ENCODE peak calls at places on chromosomes 16 and 17, in six cellular contexts. One of them, this sample, is unnamed. For H3K9me3, the result is how much of the 10 kb centered on the place peaks cover.

GRCh38 chr17:362721-363120 is 10.1 kb upstream of the RPH3AL start:
- DNase-seq in breast epithelium: no peak
- DNase-seq in suprapubic skin: no peak
- DNase-seq in adrenal gland: no peak
- DNase-seq in stomach: no peak
- DNase-seq in Peyer's patch: no peak
- DNase-seq in this sample: no peak

GRCh38 chr16:51630051-51630450 is 479.0 kb upstream of the SALL1 start:
- DNase-seq in breast epithelium: no peak
- DNase-seq in suprapubic skin: no peak
- DNase-seq in adrenal gland: no peak
- DNase-seq in stomach: no peak
- DNase-seq in Peyer's patch: no peak
- DNase-seq in this sample: no peak

GRCh38 chr17:83057793-83058477 is 21.5 kb upstream of the METRNL start:
- DNase-seq in breast epithelium: peak
- DNase-seq in suprapubic skin: no peak
- DNase-seq in adrenal gland: peak
- DNase-seq in stomach: peak
- DNase-seq in Peyer's patch: peak
- DNase-seq in this sample: no peak

GRCh38 chr16:56419740-56420548 is 5.4 kb downstream of the AMFR start:
- DNase-seq in breast epithelium: no peak
- DNase-seq in suprapubic skin: no peak
- DNase-seq in adrenal gland: no peak
- DNase-seq in stomach: no peak
- DNase-seq in Peyer's patch: no peak
- DNase-seq in this sample: no peak

GRCh38 chr17:81142301-81143199 is 22.8 kb upstream of the PVALEF start:
- DNase-seq in breast epithelium: peak
- DNase-seq in suprapubic skin: no peak
- DNase-seq in adrenal gland: peak
- DNase-seq in stomach: peak
- DNase-seq in Peyer's patch: peak
- DNase-seq in this sample: no peak

GRCh38 chr17:3796822-3797170 is 4.2 kb downstream of the ITGAE start:
- DNase-seq in breast epithelium: no peak
- DNase-seq in suprapubic skin: peak
- DNase-seq in adrenal gland: no peak
- DNase-seq in stomach: no peak
- DNase-seq in Peyer's patch: peak
- DNase-seq in this sample: no peak

GRCh38 chr17:13598353-13599167 is 3.2 kb downstream of the HS3ST3A1 start:
- DNase-seq in breast epithelium: no peak
- DNase-seq in suprapubic skin: no peak
- DNase-seq in adrenal gland: no peak
- DNase-seq in stomach: no peak
- DNase-seq in Peyer's patch: no peak
- DNase-seq in this sample: no peak

GRCh38 chr17:42459983-42460300 is 1.3 kb downstream of the ATP6V0A1 start:
- DNase-seq in breast epithelium: no peak
- DNase-seq in suprapubic skin: no peak
- DNase-seq in adrenal gland: no peak
- DNase-seq in stomach: no peak
- DNase-seq in Peyer's patch: no peak
- DNase-seq in this sample: no peak

GRCh38 chr16:55494994-55495421 is 13.9 kb upstream of the LPCAT2 start:
- DNase-seq in breast epithelium: no peak
- DNase-seq in suprapubic skin: peak
- DNase-seq in adrenal gland: peak
- DNase-seq in stomach: peak
- DNase-seq in Peyer's patch: no peak
- DNase-seq in this sample: no peak

GRCh38 chr17:68344701-68345136 is 53.4 kb downstream of the ARSG start:
- DNase-seq in breast epithelium: no peak
- DNase-seq in suprapubic skin: no peak
- DNase-seq in adrenal gland: no peak
- DNase-seq in stomach: peak
- DNase-seq in Peyer's patch: peak
- DNase-seq in this sample: no peak

GRCh38 chr16:77211880-77212735 is 12.9 kb downstream of the SYCE1L start:
- DNase-seq in breast epithelium: peak
- DNase-seq in suprapubic skin: peak
- DNase-seq in adrenal gland: no peak
- DNase-seq in stomach: peak
- DNase-seq in Peyer's patch: peak
- DNase-seq in this sample: no peak

GRCh38 chr17:74711058-74711824 is 1.5 kb downstream of the CD300LF start:
- DNase-seq in breast epithelium: no peak
- DNase-seq in suprapubic skin: no peak
- DNase-seq in adrenal gland: no peak
- DNase-seq in stomach: no peak
- DNase-seq in Peyer's patch: no peak
- DNase-seq in this sample: no peak
- TF ChIP-seq POLR2A in breast epithelium: no peak
- TF ChIP-seq POLR2A in suprapubic skin: no peak
- TF ChIP-seq POLR2A in adrenal gland: no peak
- TF ChIP-seq POLR2A in stomach: no peak
- TF ChIP-seq POLR2A in Peyer's patch: no peak
- TF ChIP-seq POLR2A in this sample: no peak

DNA sequence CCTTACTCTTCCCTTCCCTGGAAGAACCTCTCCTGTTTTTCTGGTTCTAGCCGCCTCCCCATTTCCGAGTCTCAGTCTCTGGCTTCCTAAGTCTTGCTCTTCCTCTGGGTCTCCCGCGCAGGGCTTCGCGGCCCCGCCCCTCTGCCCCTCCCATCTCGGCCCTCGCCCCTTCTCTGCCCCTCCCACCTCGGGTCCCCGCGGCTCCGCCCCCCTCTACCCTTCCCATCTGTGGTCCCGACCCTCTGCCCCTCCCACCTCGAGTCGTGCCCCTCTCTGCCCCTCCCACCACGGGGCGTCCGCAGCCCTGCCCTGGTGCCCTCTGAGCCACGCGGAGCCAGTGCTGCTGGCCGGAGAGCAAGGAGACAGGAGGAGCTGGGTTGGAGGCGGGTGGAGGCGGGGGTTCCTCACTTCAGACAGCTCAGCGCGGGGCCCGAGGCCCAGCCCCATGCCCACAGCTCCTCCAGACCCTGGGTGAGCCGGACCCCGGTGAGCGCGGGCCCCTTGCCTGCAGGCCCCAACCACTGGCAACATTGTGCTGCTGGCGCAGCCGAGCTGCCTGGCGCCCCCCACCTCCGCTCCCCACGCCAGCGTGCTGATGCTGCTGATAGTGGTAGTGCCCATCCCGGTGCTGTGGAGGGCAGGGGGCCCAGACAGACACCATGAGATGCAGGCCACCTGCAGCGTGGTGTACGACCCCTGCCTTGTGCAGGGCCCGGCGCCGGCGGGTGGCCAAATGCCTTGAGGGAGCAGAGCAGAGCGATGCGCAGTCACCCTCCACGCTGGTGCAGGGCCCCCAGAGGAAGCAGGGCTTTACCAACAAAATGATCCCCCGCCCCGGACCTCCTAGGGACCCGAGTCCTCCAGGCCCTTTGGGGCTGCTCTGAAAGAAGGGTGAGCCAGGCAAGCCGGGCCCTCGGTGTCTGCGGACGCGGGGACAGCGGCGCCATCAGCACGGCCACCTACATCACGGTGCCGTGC is 2115.3 kb downstream of the TP53TG3F start:
- DNase-seq in breast epithelium: no peak
- DNase-seq in suprapubic skin: no peak
- DNase-seq in adrenal gland: peak
- DNase-seq in stomach: no peak
- DNase-seq in Peyer's patch: no peak
- DNase-seq in this sample: no peak
- H3K9me3 ChIP-seq in breast epithelium: under half
- H3K9me3 ChIP-seq in suprapubic skin: under half
- H3K9me3 ChIP-seq in adrenal gland: under half
- H3K9me3 ChIP-seq in stomach: half or more
- H3K9me3 ChIP-seq in Peyer's patch: under half
- H3K9me3 ChIP-seq in this sample: under half

DNA sequence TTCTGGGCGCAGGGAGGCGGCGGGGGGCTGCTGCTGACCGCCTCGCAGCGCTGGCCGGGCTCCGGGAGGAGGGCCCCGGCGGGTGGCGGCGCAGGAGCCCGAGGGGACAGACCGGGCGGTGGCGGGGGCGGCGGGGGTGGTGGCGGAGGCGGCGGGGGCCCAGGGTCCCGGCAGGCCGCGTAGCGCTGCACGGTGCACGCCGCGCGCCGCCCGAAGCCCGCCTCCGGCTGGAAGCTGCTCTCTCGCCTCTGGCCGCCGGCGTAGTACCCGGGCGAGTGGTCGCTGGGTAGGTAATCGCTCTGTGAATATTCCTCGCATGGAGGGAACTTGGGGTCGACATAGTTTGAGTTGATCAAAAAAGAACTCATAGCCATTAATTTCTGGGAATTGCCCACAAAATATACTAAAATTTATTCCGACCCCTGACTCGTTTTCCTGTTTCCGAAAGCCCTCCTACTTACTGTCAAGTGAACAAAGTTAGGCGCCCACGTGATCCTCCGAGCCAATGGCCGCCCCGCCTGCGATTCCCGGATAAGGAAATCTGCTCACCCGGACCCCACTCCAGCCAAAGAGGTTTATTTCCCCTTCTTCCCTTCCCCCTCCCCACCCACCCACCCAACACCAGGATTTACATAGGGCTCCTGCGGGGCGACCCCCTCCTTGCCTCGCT is at the start of gene HOXB4:
- DNase-seq in breast epithelium: no peak
- DNase-seq in suprapubic skin: peak
- DNase-seq in adrenal gland: peak
- DNase-seq in stomach: peak
- DNase-seq in Peyer's patch: peak
- DNase-seq in this sample: no peak
- TF ChIP-seq POLR2A in breast epithelium: no peak
- TF ChIP-seq POLR2A in suprapubic skin: no peak
- TF ChIP-seq POLR2A in adrenal gland: peak
- TF ChIP-seq POLR2A in stomach: no peak
- TF ChIP-seq POLR2A in Peyer's patch: no peak
- TF ChIP-seq POLR2A in this sample: no peak

GRCh38 chr17:16623282-16623681 is 30.4 kb downstream of the ZNF624 start:
- DNase-seq in breast epithelium: no peak
- DNase-seq in suprapubic skin: no peak
- DNase-seq in adrenal gland: no peak
- DNase-seq in stomach: no peak
- DNase-seq in Peyer's patch: no peak
- DNase-seq in this sample: no peak
- H3K9me3 ChIP-seq in breast epithelium: half or more
- H3K9me3 ChIP-seq in suprapubic skin: under half
- H3K9me3 ChIP-seq in adrenal gland: under half
- H3K9me3 ChIP-seq in stomach: under half
- H3K9me3 ChIP-seq in Peyer's patch: half or more
- H3K9me3 ChIP-seq in this sample: under half

GRCh38 chr16:88977028-88977844 is at the start of gene CBFA2T3:
- DNase-seq in breast epithelium: peak
- DNase-seq in suprapubic skin: peak
- DNase-seq in adrenal gland: peak
- DNase-seq in stomach: peak
- DNase-seq in Peyer's patch: peak
- DNase-seq in this sample: peak

GRCh38 chr16:88976359-88977027 is 514 bp downstream of the CBFA2T3 start:
- DNase-seq in breast epithelium: no peak
- DNase-seq in suprapubic skin: no peak
- DNase-seq in adrenal gland: no peak
- DNase-seq in stomach: no peak
- DNase-seq in Peyer's patch: peak
- DNase-seq in this sample: no peak

GRCh38 chr16:88974080-88974479 is 2.9 kb downstream of the CBFA2T3 start:
- DNase-seq in breast epithelium: no peak
- DNase-seq in suprapubic skin: no peak
- DNase-seq in adrenal gland: no peak
- DNase-seq in stomach: no peak
- DNase-seq in Peyer's patch: no peak
- DNase-seq in this sample: no peak

GRCh38 chr16:88974641-88975215 is 2.3 kb downstream of the CBFA2T3 start:
- DNase-seq in breast epithelium: no peak
- DNase-seq in suprapubic skin: no peak
- DNase-seq in adrenal gland: no peak
- DNase-seq in stomach: no peak
- DNase-seq in Peyer's patch: no peak
- DNase-seq in this sample: no peak

DNA sequence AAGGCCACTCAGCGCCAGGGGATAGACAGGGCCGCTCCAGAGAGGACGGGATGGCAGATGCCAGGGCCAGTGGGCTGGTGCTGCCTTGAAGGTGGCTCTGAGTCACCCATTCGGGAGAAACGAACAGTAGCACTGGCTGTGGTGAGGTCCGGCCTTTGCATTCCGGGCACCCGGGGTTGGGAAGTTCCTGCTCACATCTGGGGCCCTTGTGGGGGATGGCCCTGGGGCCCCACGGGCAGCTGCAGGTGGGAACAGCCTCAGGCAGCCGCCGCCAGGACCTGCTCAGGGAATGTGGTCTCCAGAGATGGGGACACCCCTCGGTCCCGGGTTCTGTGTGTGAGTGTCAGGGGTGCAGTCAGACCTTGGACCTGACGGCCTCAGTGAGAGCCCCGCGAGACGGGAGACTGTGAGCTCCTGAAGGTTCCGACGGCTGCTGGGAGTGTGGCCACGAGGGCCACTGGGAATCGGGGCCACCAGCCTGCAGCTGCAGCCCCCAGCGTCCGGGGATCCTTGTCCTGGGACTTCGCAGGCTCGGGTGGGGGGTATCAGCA is 1.4 kb downstream of the CBFA2T3 start:
- DNase-seq in breast epithelium: no peak
- DNase-seq in suprapubic skin: no peak
- DNase-seq in adrenal gland: no peak
- DNase-seq in stomach: no peak
- DNase-seq in Peyer's patch: no peak
- DNase-seq in this sample: no peak
- TF ChIP-seq POLR2A in breast epithelium: no peak
- TF ChIP-seq POLR2A in suprapubic skin: no peak
- TF ChIP-seq POLR2A in adrenal gland: no peak
- TF ChIP-seq POLR2A in stomach: no peak
- TF ChIP-seq POLR2A in Peyer's patch: no peak
- TF ChIP-seq POLR2A in this sample: no peak

GRCh38 chr16:35562919-35563318 is 2103.5 kb downstream of the TP53TG3F start:
- DNase-seq in breast epithelium: no peak
- DNase-seq in suprapubic skin: no peak
- DNase-seq in adrenal gland: peak
- DNase-seq in stomach: no peak
- DNase-seq in Peyer's patch: no peak
- DNase-seq in this sample: no peak
- H3K9me3 ChIP-seq in breast epithelium: under half
- H3K9me3 ChIP-seq in suprapubic skin: under half
- H3K9me3 ChIP-seq in adrenal gland: under half
- H3K9me3 ChIP-seq in stomach: under half
- H3K9me3 ChIP-seq in Peyer's patch: under half
- H3K9me3 ChIP-seq in this sample: under half